ENCODE peak calls at places on chromosomes 11 and 22, in six cellular contexts. H, Q, T, L, D and R are unnamed samples.

GRCh38 chr11:12802418-12803085 is 128.3 kb downstream of the TEAD1 start:
- DNase-seq in H (peak; percentile 85), Q (no peak), T (peak; percentile 90), L (peak; percentile 81), D (no peak), R (peak; percentile 99)

GRCh38 chr22:39592104-39593060 is 21.8 kb downstream of the CACNA1I start:
- DNase-seq in H (peak; percentile 85), Q (no peak), T (peak; percentile 80), L (no peak), D (no peak), R (peak; percentile 42)

GRCh38 chr22:30041881-30042280 is 38.4 kb upstream of the HORMAD2 start:
- DNase-seq in H (no peak), Q (no peak), T (no peak), L (no peak), D (no peak), R (no peak)

GRCh38 chr11:46472662-46472994 is 81.1 kb upstream of the CHRM4 start:
- DNase-seq in H (no peak), Q (no peak), T (no peak), L (no peak), D (no peak), R (peak; percentile 41)

GRCh38 chr22:41285441-41285819 is 557 bp downstream of the RANGAP1 start:
- DNase-seq in H (peak; percentile 97), Q (peak; percentile 48), T (peak; percentile 96), L (peak; percentile 37), D (no peak), R (peak; percentile 98)

GRCh38 chr22:26646158-26646557 is 11.2 kb upstream of the MIAT start:
- DNase-seq in H (no peak), Q (no peak), T (peak; percentile 55), L (no peak), D (no peak), R (no peak)

GRCh38 chr11:65321828-65322495 is 7.3 kb downstream of the CDC42EP2 start:
- DNase-seq in H (no peak), Q (no peak), T (no peak), L (no peak), D (no peak), R (no peak)

GRCh38 chr11:31655483-31655882 is 145.9 kb downstream of the ELP4 start:
- DNase-seq in H (peak; percentile 41), Q (no peak), T (peak; percentile 85), L (no peak), D (no peak), R (peak; percentile 69)

GRCh38 chr11:47152953-47153950 is 23.4 kb downstream of the ARFGAP2 start:
- DNase-seq in H (peak; percentile 86), Q (peak; percentile 88), T (peak; percentile 80), L (peak; percentile 74), D (no peak), R (peak; percentile 75)

GRCh38 chr11:32947985-32948384 is 55.4 kb downstream of the QSER1 start:
- DNase-seq in H (no peak), Q (no peak), T (no peak), L (no peak), D (no peak), R (no peak)

GRCh38 chr11:45982656-45983470 is 60.4 kb downstream of the LARGE2 start:
- DNase-seq in H (peak; percentile 83), Q (peak; percentile 87), T (peak; percentile 88), L (peak; percentile 42), D (peak; percentile 84), R (peak; percentile 42)

GRCh38 chr11:35583126-35583525 is 35.1 kb upstream of the FJX1 start:
- DNase-seq in H (peak; percentile 39), Q (no peak), T (peak; percentile 56), L (no peak), D (no peak), R (no peak)

GRCh38 chr11:18804621-18805020 is 13.0 kb upstream of the PTPN5 start:
- DNase-seq in H (no peak), Q (no peak), T (no peak), L (no peak), D (no peak), R (no peak)

GRCh38 chr11:18802381-18803257 is 11.0 kb upstream of the PTPN5 start:
- DNase-seq in H (peak; percentile 67), Q (peak; percentile 61), T (peak; percentile 71), L (peak; percentile 57), D (no peak), R (peak; percentile 48)

GRCh38 chr11:18794956-18795355 is 3.4 kb upstream of the PTPN5 start:
- DNase-seq in H (no peak), Q (no peak), T (no peak), L (no peak), D (no peak), R (no peak)

DNA sequence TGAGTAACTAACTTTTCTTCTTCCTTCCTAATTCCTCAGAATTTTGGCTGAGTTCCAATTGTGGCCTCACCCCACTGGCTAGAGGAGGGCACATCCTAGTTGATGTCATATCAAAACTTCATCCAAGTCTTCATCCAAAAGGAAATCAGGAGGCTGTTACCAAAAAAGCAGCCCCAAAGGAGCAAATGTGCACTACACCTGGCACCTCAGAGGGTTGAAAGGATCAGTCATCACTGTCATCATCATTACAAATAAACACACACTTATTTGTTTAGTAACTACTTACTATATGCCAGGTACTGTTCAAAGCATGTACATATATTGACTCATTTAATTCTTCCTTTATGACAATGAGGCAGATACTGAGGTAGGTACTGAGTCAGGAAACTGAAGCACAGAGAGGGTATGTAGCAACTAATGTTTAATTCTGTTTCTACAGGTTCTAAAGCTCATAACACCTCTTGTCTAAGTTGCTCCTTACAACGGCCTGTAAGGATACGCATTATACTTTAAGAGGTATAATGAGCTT is 7.4 kb upstream of the PTPN5 start:
- DNase-seq in H (no peak), Q (no peak), T (no peak), L (no peak), D (no peak), R (no peak)
- H3K14ac ChIP-seq in H (no peak overlapping the region), Q (no peak overlapping the region), T (no peak overlapping the region), L (no peak overlapping the region), D (no peak overlapping the region), R (no peak overlapping the region)

GRCh38 chr22:21029486-21030025 is 2.8 kb downstream of the SLC7A4 start:
- DNase-seq in H (no peak), Q (peak; percentile 24), T (no peak), L (no peak), D (no peak), R (no peak)
- H3K14ac ChIP-seq in H (peak overlapping the region; percentile 50), Q (no peak overlapping the region), T (no peak overlapping the region), L (peak overlapping the region; percentile 86), D (no peak overlapping the region), R (no peak overlapping the region)

GRCh38 chr22:17749605-17750395 is 24.5 kb downstream of the BID start:
- DNase-seq in H (no peak), Q (no peak), T (no peak), L (no peak), D (no peak), R (no peak)
- H3K14ac ChIP-seq in H (peak overlapping the region; percentile 33), Q (no peak overlapping the region), T (no peak overlapping the region), L (no peak overlapping the region), D (no peak overlapping the region), R (no peak overlapping the region)

GRCh38 chr11:116842909-116843308 is 5.5 kb upstream of the APOA1 start:
- DNase-seq in H (no peak), Q (no peak), T (no peak), L (no peak), D (no peak), R (peak; percentile 44)

GRCh38 chr11:116838321-116839084 is 1.1 kb upstream of the APOA1 start:
- DNase-seq in H (no peak), Q (no peak), T (no peak), L (no peak), D (no peak), R (no peak)

GRCh38 chr11:116842117-116842516 is 4.7 kb upstream of the APOA1 start:
- DNase-seq in H (no peak), Q (no peak), T (no peak), L (no peak), D (no peak), R (no peak)

GRCh38 chr11:116840224-116840745 is 2.9 kb upstream of the APOA1 start:
- DNase-seq in H (no peak), Q (peak; percentile 50), T (peak; percentile 36), L (no peak), D (no peak), R (no peak)

GRCh38 chr11:116840746-116841296 is 3.4 kb upstream of the APOA1 start:
- DNase-seq in H (no peak), Q (no peak), T (no peak), L (no peak), D (no peak), R (no peak)
- H3K14ac ChIP-seq in H (no peak overlapping the region), Q (no peak overlapping the region), T (no peak overlapping the region), L (no peak overlapping the region), D (no peak overlapping the region), R (no peak overlapping the region)

DNA sequence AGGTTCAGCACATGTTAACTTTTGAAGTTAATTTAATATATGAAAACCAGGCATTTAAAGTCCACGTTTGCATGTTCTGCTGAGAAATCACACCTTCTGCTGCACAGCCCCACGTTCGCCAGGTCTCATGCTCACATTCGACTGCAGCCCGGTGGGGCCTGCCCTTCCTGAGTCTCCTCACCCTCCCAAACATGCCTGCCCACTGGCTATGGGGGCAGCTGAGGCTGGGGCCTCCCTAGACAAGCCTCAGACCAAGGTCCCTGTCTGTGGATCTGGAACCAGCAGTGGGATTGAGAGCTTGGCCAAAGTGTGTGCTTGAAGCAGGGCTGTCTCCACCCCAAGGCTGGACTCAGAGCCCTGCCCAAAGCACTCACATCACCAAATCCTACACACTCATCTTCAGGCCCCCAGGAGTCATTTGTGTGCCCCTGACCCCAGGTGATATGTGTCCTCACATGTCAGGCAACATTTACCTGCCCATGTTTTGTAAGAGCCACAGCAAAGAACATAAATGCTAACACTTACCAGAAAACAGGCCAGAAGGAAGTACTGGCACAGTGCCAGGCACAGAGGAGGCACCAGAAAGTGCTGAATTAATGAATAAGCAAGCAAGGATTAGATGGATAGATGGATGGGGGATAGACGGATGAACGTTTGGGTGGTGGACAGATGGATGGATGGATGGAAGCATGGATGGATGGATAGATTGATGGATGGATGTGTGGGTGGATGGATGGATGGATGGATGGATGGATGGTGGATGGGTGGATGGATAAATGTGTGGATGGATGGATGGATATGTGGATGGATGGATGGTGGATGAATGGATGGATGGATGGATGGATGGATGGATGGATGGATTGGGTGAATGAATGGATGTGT is 9.4 kb upstream of the FADD start:
- DNase-seq in H (no peak), Q (no peak), T (no peak), L (no peak), D (no peak), R (no peak)
- H3K14ac ChIP-seq in H (peak overlapping the region; percentile 20), Q (no peak overlapping the region), T (no peak overlapping the region), L (no peak overlapping the region), D (no peak overlapping the region), R (no peak overlapping the region)

GRCh38 chr11:845872-846271 is 3.2 kb downstream of the TSPAN4 start:
- DNase-seq in H (no peak), Q (no peak), T (no peak), L (no peak), D (no peak), R (no peak)
- H3K14ac ChIP-seq in H (peak overlapping the region; percentile 86), Q (peak overlapping the region; percentile 37), T (peak overlapping the region; percentile 99), L (no peak overlapping the region), D (no peak overlapping the region), R (no peak overlapping the region)

GRCh38 chr22:42642801-42643631 is 2.6 kb upstream of the ATP5MGL start:
- DNase-seq in H (no peak), Q (no peak), T (no peak), L (no peak), D (no peak), R (no peak)
- H3K14ac ChIP-seq in H (no peak overlapping the region), Q (no peak overlapping the region), T (no peak overlapping the region), L (no peak overlapping the region), D (no peak overlapping the region), R (no peak overlapping the region)